ENCODE peak calls at places on chromosomes 16 and 17, in five cellular contexts. O is Peyer's patch, P is fibroblast of lung, G is ovary, K is IMR-90. Y is an unnamed sample. For H3K4me1, the result is how much of the 10 kb centered on the place peaks cover.

GRCh38 chr16:16080465-16081065 is 131.1 kb downstream of the ABCC1 start:
- DNase-seq in O (no peak), K (no peak), P (no peak), G (no peak), Y (no peak)

GRCh38 chr16:75703341-75703740 is 2.1 kb upstream of the DUXB start:
- DNase-seq in K (peak), G (no peak), O (no peak), P (peak), Y (no peak)

GRCh38 chr17:82300707-82301270 is 16.6 kb downstream of the CD7 start:
- DNase-seq in K (peak), G (peak), O (peak), P (peak), Y (peak)

GRCh38 chr17:46896991-46897390 is 26.0 kb upstream of the GOSR2 start:
- DNase-seq in O (no peak), P (no peak), K (no peak), G (no peak), Y (no peak)

GRCh38 chr17:73947281-73947975 is 256.1 kb upstream of the RPL38 start:
- DNase-seq in P (no peak), O (no peak), G (no peak), K (no peak), Y (no peak)

GRCh38 chr17:49132699-49133364 is at the start of gene B4GALNT2:
- DNase-seq in O (peak), G (no peak), P (peak), K (no peak), Y (no peak)

GRCh38 chr16:14502932-14503741 is 126.9 kb downstream of the PARN start:
- DNase-seq in O (no peak), P (peak), K (peak), G (no peak), Y (no peak)

GRCh38 chr16:89401641-89402445 is 88.5 kb downstream of the ANKRD11 start:
- DNase-seq in G (no peak), K (no peak), P (peak), O (no peak), Y (no peak)

GRCh38 chr17:42653179-42654124 is 5.6 kb upstream of the TUBG2 start:
- DNase-seq in P (peak), K (peak), G (peak), O (no peak), Y (peak)

GRCh38 chr17:82356845-82357355 is 2.1 kb upstream of the TEX19 start:
- DNase-seq in G (no peak), O (peak), P (no peak), K (no peak), Y (no peak)

GRCh38 chr17:78993241-78993956 is 13.7 kb upstream of the LGALS3BP start:
- DNase-seq in P (peak), O (peak), K (peak), G (peak), Y (no peak)

GRCh38 chr17:52790359-52790955 is 631.9 kb upstream of the CA10 start:
- DNase-seq in K (no peak), P (no peak), O (no peak), G (no peak), Y (no peak)

GRCh38 chr16:65500919-65501318 is 379.1 kb upstream of the CDH11 start:
- DNase-seq in O (no peak), G (no peak), P (no peak), K (no peak), Y (no peak)
- H3K4me1 ChIP-seq in O (under half), G (under half), P (under half), K (under half), Y (under half)

GRCh38 chr17:72429066-72429638 is 308.3 kb downstream of the SOX9 start:
- DNase-seq in K (no peak), G (no peak), O (no peak), P (no peak), Y (no peak)

GRCh38 chr17:72432881-72433280 is 312.1 kb downstream of the SOX9 start:
- DNase-seq in K (no peak), G (no peak), O (no peak), P (no peak), Y (no peak)

GRCh38 chr17:72432143-72432604 is 311.4 kb downstream of the SOX9 start:
- DNase-seq in P (no peak), O (peak), G (no peak), K (peak), Y (no peak)

GRCh38 chr17:72433797-72434196 is 313.0 kb downstream of the SOX9 start:
- DNase-seq in K (no peak), P (no peak), O (no peak), G (no peak), Y (no peak)

DNA sequence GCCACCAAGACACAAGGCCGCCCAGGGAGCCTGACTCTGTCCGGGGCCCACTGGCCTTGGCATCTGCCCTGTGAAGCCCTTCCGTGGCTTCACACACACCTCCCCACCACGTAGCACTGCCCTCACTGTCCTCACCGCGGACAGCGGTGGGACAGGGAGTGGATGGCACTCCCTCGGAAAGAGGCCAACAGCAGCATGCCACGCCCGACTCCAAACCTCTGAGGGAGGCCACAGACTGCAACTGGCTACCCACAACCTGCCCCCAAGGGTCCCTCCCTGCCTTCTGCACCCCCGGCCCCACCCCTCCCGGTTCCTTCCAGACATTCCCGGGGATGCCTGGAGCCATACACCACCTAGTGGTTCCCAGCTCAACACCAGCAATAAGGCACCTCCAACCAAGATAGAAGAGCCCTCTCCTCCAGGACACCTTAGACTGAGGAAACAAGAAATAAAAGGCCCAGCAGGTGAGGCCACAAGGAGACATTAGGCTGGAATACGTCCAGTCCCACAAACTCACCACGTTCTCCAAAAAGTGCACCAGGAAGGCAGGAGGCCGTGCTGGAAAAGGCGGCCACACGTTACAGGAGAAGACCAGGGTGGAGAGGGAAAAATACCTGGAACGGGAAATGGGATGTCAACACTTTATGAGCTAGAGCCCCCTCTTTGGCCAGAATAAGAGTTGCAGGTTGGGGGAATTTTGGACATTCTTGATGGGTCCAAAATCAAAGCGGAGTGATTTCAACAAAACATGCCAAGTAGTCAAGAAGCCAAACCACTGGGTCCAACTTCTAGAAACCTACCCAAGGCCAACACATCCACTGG is 310.0 kb downstream of the SOX9 start:
- DNase-seq in P (no peak), K (no peak), O (peak), G (no peak), Y (no peak)
- TF ChIP-seq CTCF in P (peak), K (peak), O (peak), G (no peak), Y (no peak)

DNA sequence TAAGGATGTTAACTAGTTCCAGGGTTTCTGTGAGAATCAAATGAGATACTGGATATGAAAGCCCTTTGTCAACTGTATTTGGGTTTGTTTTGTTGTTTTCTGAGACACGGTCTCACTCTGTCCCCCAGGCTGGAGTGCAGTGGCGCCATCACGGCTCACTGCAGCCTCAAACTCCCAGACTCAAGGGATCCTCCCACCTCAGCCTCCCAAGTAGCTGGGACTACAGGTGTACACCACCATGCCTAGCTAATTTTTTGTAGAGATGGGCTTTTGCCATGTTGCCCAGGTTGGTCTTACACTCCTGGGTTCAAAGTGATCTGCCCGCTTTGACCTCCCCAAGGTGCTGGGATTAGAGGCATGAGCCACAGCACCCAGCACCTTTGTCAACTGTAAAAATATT is 8.9 kb downstream of the SUPT4H1 start:
- DNase-seq in O (no peak), K (no peak), G (no peak), P (no peak), Y (no peak)
- H3K27ac ChIP-seq in O (peak), K (no peak), G (no peak), P (no peak), Y (no peak)

DNA sequence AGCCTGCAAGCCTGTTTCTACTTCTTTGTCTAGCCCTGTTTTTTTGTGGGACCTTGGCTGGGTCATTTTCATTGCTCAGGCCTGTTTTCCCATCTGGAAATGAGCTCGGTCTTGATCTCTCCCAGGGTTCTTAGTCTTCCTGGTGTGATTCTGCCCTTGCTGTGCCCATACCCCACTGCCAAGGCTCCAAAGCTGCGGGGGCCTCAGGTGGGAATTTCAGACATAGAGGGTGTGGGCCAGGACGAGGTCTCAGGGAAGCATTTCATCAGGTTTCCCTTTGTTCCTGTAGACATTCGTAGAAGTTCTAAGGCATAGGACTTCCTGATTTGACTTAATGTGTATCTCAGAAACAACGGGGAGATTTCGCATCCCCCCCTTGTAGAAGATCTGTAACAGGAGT is 5.8 kb downstream of the MPRIP start:
- DNase-seq in G (no peak), P (no peak), K (no peak), O (peak), Y (no peak)
- H3K4me1 ChIP-seq in G (under half), P (under half), K (under half), O (half or more), Y (half or more)